ENCODE peak calls at places on chromosomes 2 and 18, in four cellular contexts. Y, Z, W and Q are unnamed samples.
A peak's percentile ranks its signal among the peaks of the same experiment; 100 is the strongest.

GRCh38 chr2:242027676-242028450 is 158.3 kb downstream of the RTP5 start:
- DNase-seq in Z (no peak), W (peak; percentile 30), Y (no peak), Q (no peak)

GRCh38 chr18:9437049-9437448 is 38.3 kb upstream of the RALBP1 start:
- DNase-seq in Y (no peak), W (no peak), Z (no peak), Q (no peak)

GRCh38 chr2:226256709-226257401 is 542.8 kb downstream of the IRS1 start:
- DNase-seq in Z (no peak), W (no peak), Y (no peak), Q (no peak)

GRCh38 chr2:236241181-236242056 is 22.8 kb downstream of the ASB18 start:
- DNase-seq in Z (no peak), Y (no peak), W (no peak), Q (no peak)

GRCh38 chr2:46471-47345 is at the start of gene FAM110C:
- DNase-seq in W (peak; percentile 83), Z (no peak), Y (peak; percentile 16), Q (peak; percentile 67)

GRCh38 chr18:24396082-24396623 is 1.5 kb downstream of the OSBPL1A start:
- DNase-seq in W (no peak), Z (peak; percentile 23), Y (no peak), Q (no peak)

GRCh38 chr2:174800436-174801195 is 36.3 kb upstream of the CHRNA1 start:
- DNase-seq in Z (no peak), W (no peak), Y (no peak), Q (no peak)

GRCh38 chr2:58428286-58428552 is 187.1 kb upstream of the FANCL start:
- DNase-seq in Z (peak; percentile 26), W (no peak), Y (peak; percentile 21), Q (peak; percentile 25)

GRCh38 chr2:69692424-69692823 is 48.9 kb upstream of the AAK1 start:
- DNase-seq in Y (no peak), W (no peak), Z (no peak), Q (peak; percentile 17)

GRCh38 chr2:127661949-127662510 is 13.3 kb downstream of the LIMS2 start:
- DNase-seq in W (peak; percentile 37), Z (no peak), Y (no peak), Q (no peak)

GRCh38 chr2:231604101-231604684 is 11.5 kb downstream of the TEX44 start:
- DNase-seq in Z (no peak), W (peak; percentile 65), Y (peak; percentile 49), Q (no peak)

GRCh38 chr2:10931710-10932255 is 20.0 kb downstream of the KCNF1 start:
- DNase-seq in W (no peak), Z (no peak), Y (no peak), Q (no peak)

GRCh38 chr2:158031371-158031770 is 70.3 kb upstream of the UPP2 start:
- DNase-seq in Z (no peak), W (no peak), Y (no peak), Q (no peak)

GRCh38 chr2:238464389-238464788 is 37.7 kb downstream of the ASB1 start:
- DNase-seq in Y (no peak), W (no peak), Z (no peak), Q (no peak)

GRCh38 chr2:196076778-196077568 is 8.3 kb upstream of the DNAH7 start:
- DNase-seq in W (no peak), Y (no peak), Z (no peak), Q (no peak)

GRCh38 chr2:30679416-30680088 is 127.7 kb downstream of the CAPN13 start:
- DNase-seq in W (no peak), Z (no peak), Y (no peak), Q (peak; percentile 48)

GRCh38 chr2:176188218-176188968 is at the start of gene HOXD1:
- DNase-seq in Z (no peak), Y (peak; percentile 78), W (no peak), Q (no peak)

GRCh38 chr2:49753344-49753930 is 599.1 kb upstream of the FSHR start:
- DNase-seq in W (no peak), Y (no peak), Z (no peak), Q (peak; percentile 21)

GRCh38 chr2:128635361-128635900 is 316.8 kb upstream of the HS6ST1 start:
- DNase-seq in Z (no peak), Y (no peak), W (peak; percentile 24), Q (no peak)